ENCODE peak calls at places on chromosomes 7 and 10, in seven cellular contexts. W, U, M, Q, Z, E and B are unnamed samples.

GRCh38 chr7:148303295-148304013 is 287.1 kb upstream of the C7orf33 start:
- DNase-seq in Z (peak; percentile 65), M (peak; percentile 65), U (peak; percentile 14), W (peak; percentile 35), Q (no peak), E (no peak), B (no peak)

GRCh38 chr10:35307297-35307696 is 29.0 kb upstream of the CCNY start:
- DNase-seq in U (peak; percentile 66), M (peak; percentile 84), E (no peak), W (no peak), Z (no peak), Q (peak; percentile 61), B (peak; percentile 72)

GRCh38 chr10:101330236-101331225 is 23.4 kb upstream of the BTRC start:
- DNase-seq in Q (peak; percentile 80), U (peak; percentile 90), E (no peak), Z (no peak), W (no peak), M (peak; percentile 71), B (no peak)

GRCh38 chr7:140308060-140308459 is 90.3 kb downstream of the SLC37A3 start:
- DNase-seq in Z (no peak), E (no peak), M (no peak), U (no peak), Q (no peak), W (no peak), B (no peak)

GRCh38 chr10:629186-629998 is 60.1 kb downstream of the DIP2C start:
- DNase-seq in Z (no peak), W (no peak), M (no peak), U (no peak), Q (no peak), E (no peak), B (no peak)

GRCh38 chr7:37433166-37433565 is 15.5 kb downstream of the ELMO1 start:
- DNase-seq in U (no peak), M (no peak), Z (peak; percentile 72), Q (no peak), W (no peak), E (peak; percentile 36), B (no peak)

GRCh38 chr10:31315453-31315852 is 3.6 kb upstream of the ZEB1 start:
- DNase-seq in E (peak; percentile 90), M (peak; percentile 54), U (peak; percentile 85), W (no peak), Q (peak; percentile 82), Z (no peak), B (no peak)

GRCh38 chr10:73263948-73264347 is 11.5 kb upstream of the MRPS16 start:
- DNase-seq in E (peak; percentile 53), M (peak; percentile 23), Z (no peak), W (peak; percentile 34), U (peak; percentile 19), Q (peak; percentile 36), B (peak; percentile 43)

GRCh38 chr10:113021268-113022028 is 71.4 kb downstream of the TCF7L2 start:
- DNase-seq in Q (no peak), U (no peak), M (no peak), Z (no peak), W (no peak), E (peak; percentile 20), B (no peak)

GRCh38 chr10:108783897-108784296 is 1139.4 kb downstream of the XPNPEP1 start:
- DNase-seq in W (peak; percentile 1), M (peak; percentile 27), Q (peak; percentile 36), Z (peak; percentile 89), E (no peak), U (peak; percentile 60), B (peak; percentile 0)

GRCh38 chr10:78976825-78977760 is 91.7 kb upstream of the ZMIZ1 start:
- DNase-seq in E (no peak), M (no peak), Z (no peak), U (no peak), W (no peak), Q (no peak), B (no peak)

GRCh38 chr7:44782460-44782859 is 14.0 kb upstream of the PPIA start:
- DNase-seq in U (no peak), W (no peak), M (no peak), Q (no peak), Z (no peak), E (no peak), B (no peak)

GRCh38 chr10:118840071-118840775 is 85.5 kb upstream of the CACUL1 start:
- DNase-seq in U (peak; percentile 19), Q (no peak), Z (peak; percentile 38), M (peak; percentile 95), E (no peak), W (no peak), B (peak; percentile 44)

GRCh38 chr7:99404235-99404976 is 4.0 kb downstream of the PDAP1 start:
- DNase-seq in U (peak; percentile 33), Z (no peak), M (peak; percentile 45), W (no peak), E (no peak), Q (peak; percentile 59), B (no peak)

GRCh38 chr10:131177431-131178327 is 133.8 kb downstream of the TCERG1L start:
- DNase-seq in E (no peak), M (no peak), Z (no peak), U (no peak), W (peak; percentile 55), Q (no peak), B (no peak)

GRCh38 chr10:6207658-6208057 is 4.9 kb downstream of the PFKFB3 start:
- DNase-seq in Z (no peak), E (no peak), Q (no peak), U (peak; percentile 23), M (peak; percentile 30), W (no peak), B (no peak)
- H3K4me2 ChIP-seq in Z (no peak overlapping the region), E (no peak overlapping the region), Q (no peak overlapping the region), U (no peak overlapping the region), M (no peak overlapping the region), W (peak overlapping the region; percentile 48), B (no peak overlapping the region)

GRCh38 chr7:94394058-94394398 is 667 bp upstream of the COL1A2 start:
- DNase-seq in U (peak; percentile 80), M (no peak), Q (peak; percentile 69), W (peak; percentile 29), Z (no peak), E (no peak), B (no peak)
- H3K4me3 ChIP-seq in U (peak overlapping the region; percentile 97), M (no peak overlapping the region), Q (peak overlapping the region; percentile 81), W (no peak overlapping the region), Z (no peak overlapping the region), E (no peak overlapping the region), B (no peak overlapping the region)

GRCh38 chr7:148543-148931 is 43.8 kb upstream of the FAM20C start:
- DNase-seq in U (no peak), Z (no peak), W (no peak), M (no peak), E (no peak), Q (no peak), B (no peak)

GRCh38 chr7:149856-150636 is 42.3 kb upstream of the FAM20C start:
- DNase-seq in Q (no peak), U (no peak), E (no peak), Z (peak; percentile 40), W (peak; percentile 80), M (no peak), B (peak; percentile 60)

GRCh38 chr7:145863-146262 is 46.5 kb upstream of the FAM20C start:
- DNase-seq in M (no peak), U (no peak), W (no peak), Z (no peak), E (no peak), Q (no peak), B (no peak)

GRCh38 chr7:150811-151221 is 41.6 kb upstream of the FAM20C start:
- DNase-seq in Q (no peak), U (peak; percentile 18), M (no peak), Z (no peak), E (no peak), W (no peak), B (no peak)

DNA sequence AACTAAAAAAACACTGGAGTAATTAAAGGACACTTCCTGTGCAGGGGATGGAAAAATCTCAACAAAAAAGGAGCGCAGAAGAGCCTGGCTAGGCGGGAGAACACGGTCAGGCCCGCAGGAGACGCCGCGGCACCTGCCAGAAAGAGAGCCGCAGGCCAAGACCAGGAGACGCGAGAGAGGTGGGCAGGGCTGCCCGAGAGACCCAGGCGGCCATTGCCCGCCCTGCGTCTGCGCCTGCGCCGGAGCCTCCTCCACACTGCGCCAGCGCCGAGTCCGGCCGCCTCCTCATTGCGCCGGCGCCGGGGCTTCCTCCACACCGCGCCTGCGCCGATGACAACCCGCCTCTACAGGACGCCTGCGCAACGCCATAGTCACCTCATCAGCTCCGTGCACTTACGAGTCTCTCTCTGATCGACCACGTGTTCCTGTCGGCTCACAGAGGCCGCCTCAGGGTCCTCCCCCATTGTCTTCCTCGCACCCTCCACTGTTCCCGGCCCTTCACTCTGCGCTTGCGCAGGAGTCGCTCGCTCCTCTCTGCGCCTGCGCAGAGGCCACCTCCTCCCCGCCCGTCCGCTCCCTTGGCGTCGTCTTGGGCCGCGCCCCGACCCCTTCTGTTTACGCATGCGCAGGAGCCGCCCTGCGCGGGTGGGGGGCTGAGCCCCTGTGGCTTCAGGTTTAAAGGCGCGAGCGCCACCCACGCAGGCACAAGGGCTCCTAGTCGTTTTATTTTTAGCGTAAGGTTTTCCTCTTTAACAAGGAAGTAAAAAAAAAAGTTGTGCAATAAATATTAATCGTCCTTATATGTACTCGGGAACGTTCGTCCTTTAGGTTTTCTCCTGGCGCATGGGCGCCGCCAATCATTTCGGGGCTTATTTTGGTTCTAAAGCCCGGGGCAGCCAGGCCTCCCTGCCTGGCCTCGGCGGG is 43.2 kb upstream of the FAM20C start:
- DNase-seq in E (peak; percentile 99), Q (peak; percentile 99), U (peak; percentile 99), W (peak; percentile 100), Z (peak; percentile 99), M (peak; percentile 98), B (peak; percentile 97)
- H3K4me2 ChIP-seq in E (peak overlapping the region; percentile 86), Q (peak overlapping the region; percentile 76), U (peak overlapping the region; percentile 88), W (peak overlapping the region; percentile 82), Z (peak overlapping the region; percentile 69), M (peak overlapping the region; percentile 96), B (peak overlapping the region; percentile 81)

GRCh38 chr7:101575168-101575567 is 53.9 kb downstream of the MYL10 start:
- DNase-seq in Z (peak; percentile 84), E (no peak), U (no peak), M (no peak), W (no peak), Q (no peak), B (no peak)
- H3K4me3 ChIP-seq in Z (no peak overlapping the region), E (no peak overlapping the region), U (no peak overlapping the region), M (no peak overlapping the region), W (no peak overlapping the region), Q (no peak overlapping the region), B (no peak overlapping the region)

DNA sequence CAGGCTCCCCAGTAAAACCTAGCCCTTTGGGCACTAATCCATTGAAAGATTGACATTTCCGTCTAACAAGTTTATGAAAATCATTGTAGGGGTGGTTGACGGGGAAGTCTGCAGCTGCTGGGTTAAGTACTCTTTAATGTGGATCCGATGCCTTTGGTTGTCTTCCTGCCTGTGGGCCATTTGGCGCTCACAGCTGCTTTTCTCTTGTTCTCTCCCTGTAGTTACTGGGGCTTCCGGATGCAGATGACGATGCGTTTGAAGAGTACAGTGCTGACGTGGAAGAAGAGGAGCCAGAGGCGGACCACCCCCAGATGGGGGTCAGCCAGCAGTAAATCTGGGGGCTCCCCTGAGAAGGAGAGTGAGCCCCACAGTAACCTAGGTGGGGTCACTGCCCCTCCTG is 22.4 kb downstream of the MTURN start:
- DNase-seq in E (no peak), U (no peak), Z (no peak), Q (no peak), M (no peak), W (no peak), B (no peak)
- H3K4me2 ChIP-seq in E (no peak overlapping the region), U (no peak overlapping the region), Z (no peak overlapping the region), Q (no peak overlapping the region), M (no peak overlapping the region), W (no peak overlapping the region), B (no peak overlapping the region)

DNA sequence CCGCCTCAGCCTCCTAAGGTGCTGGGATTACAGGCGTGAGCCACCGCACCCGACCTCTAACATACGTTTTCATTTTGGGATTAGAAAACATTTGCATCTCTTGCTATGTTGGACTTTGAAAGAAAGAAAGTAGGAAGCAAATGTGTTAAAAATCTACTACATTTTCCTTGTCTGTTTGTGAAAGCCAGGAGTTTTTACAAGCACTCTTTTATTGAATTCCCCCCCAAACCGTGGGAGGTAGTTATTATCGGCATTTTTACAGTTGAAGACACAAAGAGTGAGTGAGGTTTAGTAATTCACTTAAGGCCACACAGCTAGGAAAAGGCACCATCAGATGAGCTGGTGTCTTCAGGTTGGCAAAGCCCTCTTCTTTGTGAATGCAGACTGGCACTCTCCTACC is 23.5 kb upstream of the SFMBT2 start:
- DNase-seq in U (no peak), Z (no peak), M (no peak), E (no peak), W (no peak), Q (no peak), B (no peak)
- H3K4me3 ChIP-seq in U (no peak overlapping the region), Z (no peak overlapping the region), M (no peak overlapping the region), E (no peak overlapping the region), W (no peak overlapping the region), Q (no peak overlapping the region), B (no peak overlapping the region)